ENCODE peak calls at places on chromosomes 16 and 17, in nine cellular contexts. F is activated CD4-positive, alpha-beta T cell treated with anti-CD3 and anti-CD28 coated beads, Interleukin-2, amount 50 U/mL, for 4 hours; Y is germinal center; N is AG08396; Z is cardiac muscle cell; S is C1 segment of cervical spinal cord; R is EL; I is hypothalamus; D is NCI-H1436. A is an unnamed sample.

GRCh38 chr16:6726621-6727020 is 606.0 kb upstream of the RBFOX1 start:
- DNase-seq in F (no peak), Y (no peak), N (no peak), Z (no peak), S (no peak), R (no peak), I (no peak), D (no peak), A (no peak)

GRCh38 chr17:82121660-82122629 is 23.9 kb upstream of the FASN start:
- DNase-seq in F (no peak), Y (no peak), N (no peak), Z (no peak), S (no peak), R (no peak), I (no peak), D (no peak), A (no peak)

GRCh38 chr16:87698241-87698640 is 67.5 kb downstream of the KLHDC4 start:
- DNase-seq in F (no peak), Y (peak), N (no peak), Z (no peak), S (no peak), R (no peak), I (no peak), D (no peak), A (no peak)

GRCh38 chr16:4016648-4017047 is 99.6 kb downstream of the ADCY9 start:
- DNase-seq in F (no peak), Y (no peak), N (no peak), Z (peak), S (no peak), R (no peak), I (no peak), D (no peak), A (peak)

GRCh38 chr16:51391798-51392511 is 240.9 kb upstream of the SALL1 start:
- DNase-seq in F (no peak), Y (no peak), N (no peak), Z (no peak), S (no peak), R (no peak), I (no peak), D (no peak), A (no peak)

GRCh38 chr17:38705523-38705802 is 390 bp downstream of the MLLT6 start:
- DNase-seq in F (no peak), Y (no peak), N (peak), Z (no peak), S (no peak), R (no peak), I (no peak), D (no peak), A (no peak)

GRCh38 chr16:48892884-48893283 is 282.9 kb upstream of the N4BP1 start:
- DNase-seq in F (no peak), Y (peak), N (no peak), Z (no peak), S (no peak), R (no peak), I (no peak), D (peak), A (no peak)

GRCh38 chr17:34899892-34900291 is 61.4 kb downstream of the CCT6B start:
- DNase-seq in F (no peak), Y (no peak), N (no peak), Z (no peak), S (no peak), R (no peak), I (no peak), D (no peak), A (no peak)

GRCh38 chr16:25006504-25007055 is 8.6 kb downstream of the ARHGAP17 start:
- DNase-seq in F (no peak), Y (no peak), N (peak), Z (peak), S (no peak), R (peak), I (peak), D (no peak), A (peak)

GRCh38 chr16:77946834-77947233 is 75.5 kb upstream of the CLEC3A start:
- DNase-seq in F (no peak), Y (no peak), N (no peak), Z (peak), S (no peak), R (no peak), I (no peak), D (no peak), A (no peak)

GRCh38 chr17:2776589-2777241 is 19.5 kb upstream of the RAP1GAP2 start:
- DNase-seq in F (no peak), Y (peak), N (no peak), Z (no peak), S (no peak), R (no peak), I (no peak), D (peak), A (no peak)

GRCh38 chr17:81124377-81124776 is 40.9 kb upstream of the PVALEF start:
- DNase-seq in F (no peak), Y (no peak), N (no peak), Z (no peak), S (no peak), R (no peak), I (no peak), D (no peak), A (no peak)

A was measured in HCEC 1CT.